ENCODE peak calls at places on chromosomes 11 and 22, in ten cellular contexts. One of them, this sample, is unnamed.

GRCh38 chr11:27754035-27755017 is 54.1 kb upstream of the BDNF start:
- DNase-seq in naive thymus-derived CD4-positive, alpha-beta T cell: no peak
- DNase-seq in BE2C: no peak
- DNase-seq in prostate gland: no peak
- DNase-seq in cardiac muscle cell: no peak
- DNase-seq in astrocyte: peak; percentile 95
- DNase-seq in Peyer's patch: no peak
- DNase-seq in pancreas: no peak
- DNase-seq in heart right ventricle: no peak
- DNase-seq in heart left ventricle: no peak
- DNase-seq in this sample: peak; percentile 58

GRCh38 chr11:76728778-76729177 is 54.4 kb upstream of the TSKU start:
- DNase-seq in naive thymus-derived CD4-positive, alpha-beta T cell: no peak
- DNase-seq in BE2C: no peak
- DNase-seq in prostate gland: no peak
- DNase-seq in cardiac muscle cell: no peak
- DNase-seq in astrocyte: no peak
- DNase-seq in Peyer's patch: no peak
- DNase-seq in pancreas: no peak
- DNase-seq in heart right ventricle: no peak
- DNase-seq in heart left ventricle: no peak
- DNase-seq in this sample: no peak

GRCh38 chr11:112368402-112368801 is 107.7 kb upstream of the PLET1 start:
- DNase-seq in naive thymus-derived CD4-positive, alpha-beta T cell: no peak
- DNase-seq in BE2C: no peak
- DNase-seq in prostate gland: no peak
- DNase-seq in cardiac muscle cell: no peak
- DNase-seq in astrocyte: no peak
- DNase-seq in Peyer's patch: no peak
- DNase-seq in pancreas: no peak
- DNase-seq in heart right ventricle: no peak
- DNase-seq in heart left ventricle: no peak
- DNase-seq in this sample: no peak

GRCh38 chr11:122633219-122633829 is 22.2 kb upstream of the UBASH3B start:
- DNase-seq in naive thymus-derived CD4-positive, alpha-beta T cell: peak; percentile 47
- DNase-seq in BE2C: no peak
- DNase-seq in prostate gland: no peak
- DNase-seq in cardiac muscle cell: peak; percentile 68
- DNase-seq in astrocyte: peak; percentile 38
- DNase-seq in Peyer's patch: no peak
- DNase-seq in pancreas: no peak
- DNase-seq in heart right ventricle: no peak
- DNase-seq in heart left ventricle: no peak
- DNase-seq in this sample: peak; percentile 54

GRCh38 chr11:95279921-95280861 is 49.2 kb upstream of the SESN3 start:
- DNase-seq in naive thymus-derived CD4-positive, alpha-beta T cell: no peak
- DNase-seq in BE2C: peak; percentile 75
- DNase-seq in prostate gland: peak; percentile 39
- DNase-seq in cardiac muscle cell: no peak
- DNase-seq in astrocyte: peak; percentile 48
- DNase-seq in Peyer's patch: no peak
- DNase-seq in pancreas: no peak
- DNase-seq in heart right ventricle: no peak
- DNase-seq in heart left ventricle: no peak
- DNase-seq in this sample: no peak

GRCh38 chr22:26169312-26170111 is at the start of gene SEZ6L:
- DNase-seq in naive thymus-derived CD4-positive, alpha-beta T cell: no peak
- DNase-seq in BE2C: peak; percentile 84
- DNase-seq in prostate gland: no peak
- DNase-seq in cardiac muscle cell: peak; percentile 66
- DNase-seq in astrocyte: no peak
- DNase-seq in Peyer's patch: no peak
- DNase-seq in pancreas: no peak
- DNase-seq in heart right ventricle: peak; percentile 29
- DNase-seq in heart left ventricle: peak; percentile 68
- DNase-seq in this sample: no peak

GRCh38 chr11:16815047-16815767 is 76.8 kb downstream of the C11orf58 start:
- DNase-seq in naive thymus-derived CD4-positive, alpha-beta T cell: no peak
- DNase-seq in BE2C: no peak
- DNase-seq in prostate gland: peak; percentile 68
- DNase-seq in cardiac muscle cell: no peak
- DNase-seq in astrocyte: no peak
- DNase-seq in Peyer's patch: no peak
- DNase-seq in pancreas: peak; percentile 76
- DNase-seq in heart right ventricle: peak; percentile 79
- DNase-seq in heart left ventricle: no peak
- DNase-seq in this sample: no peak

GRCh38 chr11:5564259-5565019 is 16.1 kb upstream of the OR52H1 start:
- DNase-seq in naive thymus-derived CD4-positive, alpha-beta T cell: no peak
- DNase-seq in BE2C: no peak
- DNase-seq in prostate gland: no peak
- DNase-seq in cardiac muscle cell: no peak
- DNase-seq in astrocyte: peak; percentile 39
- DNase-seq in Peyer's patch: no peak
- DNase-seq in pancreas: no peak
- DNase-seq in heart right ventricle: no peak
- DNase-seq in heart left ventricle: no peak
- DNase-seq in this sample: peak; percentile 44

GRCh38 chr11:17476317-17477083 is at the start of gene ABCC8:
- DNase-seq in naive thymus-derived CD4-positive, alpha-beta T cell: no peak
- DNase-seq in BE2C: no peak
- DNase-seq in prostate gland: no peak
- DNase-seq in cardiac muscle cell: peak; percentile 44
- DNase-seq in astrocyte: no peak
- DNase-seq in Peyer's patch: no peak
- DNase-seq in pancreas: no peak
- DNase-seq in heart right ventricle: no peak
- DNase-seq in heart left ventricle: no peak
- DNase-seq in this sample: no peak

GRCh38 chr22:28029201-28029948 is 110.3 kb upstream of the PITPNB start:
- DNase-seq in naive thymus-derived CD4-positive, alpha-beta T cell: no peak
- DNase-seq in BE2C: peak; percentile 79
- DNase-seq in prostate gland: peak; percentile 78
- DNase-seq in cardiac muscle cell: no peak
- DNase-seq in astrocyte: peak; percentile 46
- DNase-seq in Peyer's patch: peak; percentile 53
- DNase-seq in pancreas: peak; percentile 89
- DNase-seq in heart right ventricle: peak; percentile 49
- DNase-seq in heart left ventricle: peak; percentile 64
- DNase-seq in this sample: no peak

GRCh38 chr22:43840851-43841250 is 21.5 kb downstream of the SULT4A1 start:
- DNase-seq in naive thymus-derived CD4-positive, alpha-beta T cell: no peak
- DNase-seq in BE2C: no peak
- DNase-seq in prostate gland: no peak
- DNase-seq in cardiac muscle cell: no peak
- DNase-seq in astrocyte: no peak
- DNase-seq in Peyer's patch: no peak
- DNase-seq in pancreas: no peak
- DNase-seq in heart right ventricle: no peak
- DNase-seq in heart left ventricle: peak; percentile 31
- DNase-seq in this sample: no peak

GRCh38 chr22:29879738-29880137 is 3.2 kb upstream of the MTMR3 start:
- DNase-seq in naive thymus-derived CD4-positive, alpha-beta T cell: no peak
- DNase-seq in BE2C: peak; percentile 52
- DNase-seq in prostate gland: no peak
- DNase-seq in cardiac muscle cell: no peak
- DNase-seq in astrocyte: no peak
- DNase-seq in Peyer's patch: no peak
- DNase-seq in pancreas: no peak
- DNase-seq in heart right ventricle: no peak
- DNase-seq in heart left ventricle: no peak
- DNase-seq in this sample: peak; percentile 53

GRCh38 chr11:33185756-33186155 is 24.5 kb upstream of the CSTF3 start:
- DNase-seq in naive thymus-derived CD4-positive, alpha-beta T cell: no peak
- DNase-seq in BE2C: no peak
- DNase-seq in prostate gland: no peak
- DNase-seq in cardiac muscle cell: no peak
- DNase-seq in astrocyte: no peak
- DNase-seq in Peyer's patch: no peak
- DNase-seq in pancreas: no peak
- DNase-seq in heart right ventricle: no peak
- DNase-seq in heart left ventricle: no peak
- DNase-seq in this sample: no peak

GRCh38 chr11:111603633-111604130 is 1.4 kb downstream of the SIK2 start:
- DNase-seq in naive thymus-derived CD4-positive, alpha-beta T cell: no peak
- DNase-seq in BE2C: no peak
- DNase-seq in prostate gland: no peak
- DNase-seq in cardiac muscle cell: no peak
- DNase-seq in astrocyte: no peak
- DNase-seq in Peyer's patch: no peak
- DNase-seq in pancreas: no peak
- DNase-seq in heart right ventricle: no peak
- DNase-seq in heart left ventricle: no peak
- DNase-seq in this sample: peak; percentile 87

GRCh38 chr11:14546672-14547071 is 26.5 kb upstream of the PSMA1 start:
- DNase-seq in naive thymus-derived CD4-positive, alpha-beta T cell: no peak
- DNase-seq in BE2C: no peak
- DNase-seq in prostate gland: no peak
- DNase-seq in cardiac muscle cell: no peak
- DNase-seq in astrocyte: no peak
- DNase-seq in Peyer's patch: no peak
- DNase-seq in pancreas: no peak
- DNase-seq in heart right ventricle: no peak
- DNase-seq in heart left ventricle: no peak
- DNase-seq in this sample: no peak

GRCh38 chr11:78045851-78046485 is 17.7 kb upstream of the THRSP start:
- DNase-seq in naive thymus-derived CD4-positive, alpha-beta T cell: peak; percentile 83
- DNase-seq in BE2C: peak; percentile 93
- DNase-seq in prostate gland: peak; percentile 70
- DNase-seq in cardiac muscle cell: peak; percentile 84
- DNase-seq in astrocyte: peak; percentile 32
- DNase-seq in Peyer's patch: peak; percentile 89
- DNase-seq in pancreas: peak; percentile 87
- DNase-seq in heart right ventricle: peak; percentile 88
- DNase-seq in heart left ventricle: peak; percentile 92
- DNase-seq in this sample: peak; percentile 85

GRCh38 chr11:68450711-68451110 is 9.8 kb upstream of the PPP6R3 start:
- DNase-seq in naive thymus-derived CD4-positive, alpha-beta T cell: no peak
- DNase-seq in BE2C: no peak
- DNase-seq in prostate gland: no peak
- DNase-seq in cardiac muscle cell: no peak
- DNase-seq in astrocyte: no peak
- DNase-seq in Peyer's patch: peak; percentile 12
- DNase-seq in pancreas: no peak
- DNase-seq in heart right ventricle: peak; percentile 0
- DNase-seq in heart left ventricle: no peak
- DNase-seq in this sample: no peak

GRCh38 chr22:20783844-20784723 is 10.2 kb downstream of the SERPIND1 start:
- DNase-seq in naive thymus-derived CD4-positive, alpha-beta T cell: peak; percentile 52
- DNase-seq in BE2C: peak; percentile 55
- DNase-seq in prostate gland: peak; percentile 55
- DNase-seq in cardiac muscle cell: peak; percentile 61
- DNase-seq in astrocyte: peak; percentile 52
- DNase-seq in Peyer's patch: no peak
- DNase-seq in pancreas: peak; percentile 25
- DNase-seq in heart right ventricle: no peak
- DNase-seq in heart left ventricle: no peak
- DNase-seq in this sample: peak; percentile 90

GRCh38 chr11:40188848-40189247 is 1270.6 kb downstream of the LRRC4C start:
- DNase-seq in naive thymus-derived CD4-positive, alpha-beta T cell: no peak
- DNase-seq in BE2C: no peak
- DNase-seq in prostate gland: no peak
- DNase-seq in cardiac muscle cell: no peak
- DNase-seq in astrocyte: no peak
- DNase-seq in Peyer's patch: no peak
- DNase-seq in pancreas: peak; percentile 29
- DNase-seq in heart right ventricle: no peak
- DNase-seq in heart left ventricle: no peak
- DNase-seq in this sample: no peak

GRCh38 chr22:36453266-36453607 is 28.2 kb downstream of the TXN2 start:
- DNase-seq in naive thymus-derived CD4-positive, alpha-beta T cell: no peak
- DNase-seq in BE2C: no peak
- DNase-seq in prostate gland: no peak
- DNase-seq in cardiac muscle cell: no peak
- DNase-seq in astrocyte: no peak
- DNase-seq in Peyer's patch: no peak
- DNase-seq in pancreas: no peak
- DNase-seq in heart right ventricle: no peak
- DNase-seq in heart left ventricle: no peak
- DNase-seq in this sample: no peak

GRCh38 chr11:8328848-8329330 is 65.2 kb upstream of the LMO1 start:
- DNase-seq in naive thymus-derived CD4-positive, alpha-beta T cell: peak; percentile 21
- DNase-seq in BE2C: peak; percentile 85
- DNase-seq in prostate gland: peak; percentile 38
- DNase-seq in cardiac muscle cell: peak; percentile 82
- DNase-seq in astrocyte: peak; percentile 66
- DNase-seq in Peyer's patch: peak; percentile 76
- DNase-seq in pancreas: peak; percentile 88
- DNase-seq in heart right ventricle: peak; percentile 70
- DNase-seq in heart left ventricle: peak; percentile 84
- DNase-seq in this sample: peak; percentile 83

GRCh38 chr11:114134870-114135269 is 75.4 kb downstream of the ZBTB16 start:
- DNase-seq in naive thymus-derived CD4-positive, alpha-beta T cell: no peak
- DNase-seq in BE2C: no peak
- DNase-seq in prostate gland: no peak
- DNase-seq in cardiac muscle cell: no peak
- DNase-seq in astrocyte: peak; percentile 16
- DNase-seq in Peyer's patch: no peak
- DNase-seq in pancreas: no peak
- DNase-seq in heart right ventricle: no peak
- DNase-seq in heart left ventricle: no peak
- DNase-seq in this sample: no peak
- H3K4me1 ChIP-seq in naive thymus-derived CD4-positive, alpha-beta T cell: peaks cover 29% of the 10 kb centered on the region
- H3K4me1 ChIP-seq in BE2C: no peaks in the 10 kb centered on the region
- H3K4me1 ChIP-seq in prostate gland: peaks cover 28% of the 10 kb centered on the region
- H3K4me1 ChIP-seq in cardiac muscle cell: no peaks in the 10 kb centered on the region
- H3K4me1 ChIP-seq in astrocyte: no peaks in the 10 kb centered on the region
- H3K4me1 ChIP-seq in Peyer's patch: peaks cover 37% of the 10 kb centered on the region
- H3K4me1 ChIP-seq in pancreas: peaks cover 31% of the 10 kb centered on the region
- H3K4me1 ChIP-seq in heart right ventricle: peaks cover 97% of the 10 kb centered on the region
- H3K4me1 ChIP-seq in heart left ventricle: peaks cover 98% of the 10 kb centered on the region
- H3K4me1 ChIP-seq in this sample: no peaks in the 10 kb centered on the region

GRCh38 chr11:119692547-119692834 is 36.5 kb downstream of the NECTIN1 start:
- DNase-seq in naive thymus-derived CD4-positive, alpha-beta T cell: no peak
- DNase-seq in BE2C: no peak
- DNase-seq in prostate gland: no peak
- DNase-seq in cardiac muscle cell: no peak
- DNase-seq in astrocyte: no peak
- DNase-seq in Peyer's patch: no peak
- DNase-seq in pancreas: no peak
- DNase-seq in heart right ventricle: no peak
- DNase-seq in heart left ventricle: no peak
- DNase-seq in this sample: no peak
- H3K4me1 ChIP-seq in naive thymus-derived CD4-positive, alpha-beta T cell: peaks cover 7% of the 10 kb centered on the region
- H3K4me1 ChIP-seq in BE2C: peaks cover 24% of the 10 kb centered on the region
- H3K4me1 ChIP-seq in prostate gland: peaks cover 7% of the 10 kb centered on the region
- H3K4me1 ChIP-seq in cardiac muscle cell: no peaks in the 10 kb centered on the region
- H3K4me1 ChIP-seq in astrocyte: peaks cover 6% of the 10 kb centered on the region
- H3K4me1 ChIP-seq in Peyer's patch: peaks cover 15% of the 10 kb centered on the region
- H3K4me1 ChIP-seq in pancreas: peaks cover 8% of the 10 kb centered on the region
- H3K4me1 ChIP-seq in heart right ventricle: no peaks in the 10 kb centered on the region
- H3K4me1 ChIP-seq in heart left ventricle: peaks cover 3% of the 10 kb centered on the region
- H3K4me1 ChIP-seq in this sample: peaks cover 7% of the 10 kb centered on the region

GRCh38 chr11:35033011-35033410 is 106.0 kb upstream of the CD44 start:
- DNase-seq in naive thymus-derived CD4-positive, alpha-beta T cell: no peak
- DNase-seq in BE2C: no peak
- DNase-seq in prostate gland: no peak
- DNase-seq in cardiac muscle cell: no peak
- DNase-seq in astrocyte: no peak
- DNase-seq in Peyer's patch: no peak
- DNase-seq in pancreas: no peak
- DNase-seq in heart right ventricle: no peak
- DNase-seq in heart left ventricle: no peak
- DNase-seq in this sample: no peak
- H3K4me1 ChIP-seq in naive thymus-derived CD4-positive, alpha-beta T cell: peaks cover 10% of the 10 kb centered on the region
- H3K4me1 ChIP-seq in BE2C: peaks cover 5% of the 10 kb centered on the region
- H3K4me1 ChIP-seq in prostate gland: no peaks in the 10 kb centered on the region
- H3K4me1 ChIP-seq in cardiac muscle cell: peaks cover 44% of the 10 kb centered on the region
- H3K4me1 ChIP-seq in astrocyte: peaks cover 36% of the 10 kb centered on the region
- H3K4me1 ChIP-seq in Peyer's patch: peaks cover 7% of the 10 kb centered on the region
- H3K4me1 ChIP-seq in pancreas: no peaks in the 10 kb centered on the region
- H3K4me1 ChIP-seq in heart right ventricle: no peaks in the 10 kb centered on the region
- H3K4me1 ChIP-seq in heart left ventricle: peaks cover 10% of the 10 kb centered on the region
- H3K4me1 ChIP-seq in this sample: peaks cover 18% of the 10 kb centered on the region

GRCh38 chr11:73156686-73157085 is 14.6 kb upstream of the FCHSD2 start:
- DNase-seq in naive thymus-derived CD4-positive, alpha-beta T cell: no peak
- DNase-seq in BE2C: no peak
- DNase-seq in prostate gland: no peak
- DNase-seq in cardiac muscle cell: no peak
- DNase-seq in astrocyte: no peak
- DNase-seq in Peyer's patch: no peak
- DNase-seq in pancreas: no peak
- DNase-seq in heart right ventricle: no peak
- DNase-seq in heart left ventricle: no peak
- DNase-seq in this sample: no peak
- H3K4me1 ChIP-seq in naive thymus-derived CD4-positive, alpha-beta T cell: peaks cover 53% of the 10 kb centered on the region
- H3K4me1 ChIP-seq in BE2C: peaks cover 4% of the 10 kb centered on the region
- H3K4me1 ChIP-seq in prostate gland: no peaks in the 10 kb centered on the region
- H3K4me1 ChIP-seq in cardiac muscle cell: peaks cover 51% of the 10 kb centered on the region
- H3K4me1 ChIP-seq in astrocyte: peaks cover 25% of the 10 kb centered on the region
- H3K4me1 ChIP-seq in Peyer's patch: peaks cover 48% of the 10 kb centered on the region
- H3K4me1 ChIP-seq in pancreas: no peaks in the 10 kb centered on the region
- H3K4me1 ChIP-seq in heart right ventricle: peaks cover 26% of the 10 kb centered on the region
- H3K4me1 ChIP-seq in heart left ventricle: peaks cover 36% of the 10 kb centered on the region
- H3K4me1 ChIP-seq in this sample: peaks cover 85% of the 10 kb centered on the region